ENCODE peak calls at places on chromosomes 6 and 20, in ten cellular contexts. One of them, this sample, is unnamed.

GRCh38 chr6:45084257-45084656 is 243.9 kb upstream of the RUNX2 start:
- DNase-seq in AG10803: peak
- DNase-seq in AG09319: no peak
- DNase-seq in WTC11: no peak
- DNase-seq in fibroblast of mammary gland: peak
- DNase-seq in CD4-positive, alpha-beta T cell: no peak
- DNase-seq in progenitor cell of endocrine pancreas: no peak
- DNase-seq in heart right ventricle: no peak
- DNase-seq in cardiac fibroblast: peak
- DNase-seq in heart left ventricle: no peak
- DNase-seq in this sample: no peak

GRCh38 chr6:146267447-146267846 is 238.6 kb downstream of the GRM1 start:
- DNase-seq in fibroblast of mammary gland: no peak
- DNase-seq in WTC11: no peak
- DNase-seq in heart right ventricle: no peak
- DNase-seq in heart left ventricle: no peak
- DNase-seq in AG10803: no peak
- DNase-seq in progenitor cell of endocrine pancreas: no peak
- DNase-seq in cardiac fibroblast: no peak
- DNase-seq in CD4-positive, alpha-beta T cell: no peak
- DNase-seq in AG09319: no peak
- DNase-seq in this sample: no peak

GRCh38 chr20:13915244-13915643 is 75.2 kb downstream of the SEL1L2 start:
- DNase-seq in heart right ventricle: no peak
- DNase-seq in progenitor cell of endocrine pancreas: no peak
- DNase-seq in fibroblast of mammary gland: no peak
- DNase-seq in WTC11: no peak
- DNase-seq in AG09319: no peak
- DNase-seq in cardiac fibroblast: no peak
- DNase-seq in CD4-positive, alpha-beta T cell: no peak
- DNase-seq in heart left ventricle: no peak
- DNase-seq in AG10803: no peak
- DNase-seq in this sample: no peak

GRCh38 chr6:123802697-123803455 is 789 bp upstream of the NKAIN2 start:
- DNase-seq in fibroblast of mammary gland: peak
- DNase-seq in AG10803: peak
- DNase-seq in WTC11: peak
- DNase-seq in heart left ventricle: peak
- DNase-seq in AG09319: peak
- DNase-seq in progenitor cell of endocrine pancreas: peak
- DNase-seq in cardiac fibroblast: peak
- DNase-seq in heart right ventricle: peak
- DNase-seq in CD4-positive, alpha-beta T cell: peak
- DNase-seq in this sample: peak

GRCh38 chr6:127606131-127606562 is 29.2 kb downstream of the C6orf58 start:
- DNase-seq in WTC11: peak
- DNase-seq in cardiac fibroblast: peak
- DNase-seq in AG09319: peak
- DNase-seq in fibroblast of mammary gland: peak
- DNase-seq in heart right ventricle: no peak
- DNase-seq in progenitor cell of endocrine pancreas: no peak
- DNase-seq in CD4-positive, alpha-beta T cell: no peak
- DNase-seq in heart left ventricle: no peak
- DNase-seq in AG10803: peak
- DNase-seq in this sample: no peak

GRCh38 chr6:16969699-16970695 is 131.9 kb upstream of the STMND1 start:
- DNase-seq in heart left ventricle: no peak
- DNase-seq in fibroblast of mammary gland: peak
- DNase-seq in AG09319: peak
- DNase-seq in progenitor cell of endocrine pancreas: no peak
- DNase-seq in cardiac fibroblast: no peak
- DNase-seq in WTC11: no peak
- DNase-seq in CD4-positive, alpha-beta T cell: no peak
- DNase-seq in heart right ventricle: no peak
- DNase-seq in AG10803: peak
- DNase-seq in this sample: peak

GRCh38 chr20:48776306-48776705 is 51.5 kb downstream of the PREX1 start:
- DNase-seq in CD4-positive, alpha-beta T cell: no peak
- DNase-seq in WTC11: no peak
- DNase-seq in AG10803: peak
- DNase-seq in progenitor cell of endocrine pancreas: no peak
- DNase-seq in fibroblast of mammary gland: peak
- DNase-seq in AG09319: peak
- DNase-seq in heart right ventricle: no peak
- DNase-seq in heart left ventricle: no peak
- DNase-seq in cardiac fibroblast: peak
- DNase-seq in this sample: peak

GRCh38 chr6:44630125-44631028 is 242.9 kb downstream of the CDC5L start:
- DNase-seq in WTC11: peak
- DNase-seq in AG10803: peak
- DNase-seq in AG09319: no peak
- DNase-seq in heart left ventricle: no peak
- DNase-seq in heart right ventricle: no peak
- DNase-seq in cardiac fibroblast: peak
- DNase-seq in progenitor cell of endocrine pancreas: peak
- DNase-seq in CD4-positive, alpha-beta T cell: no peak
- DNase-seq in fibroblast of mammary gland: peak
- DNase-seq in this sample: no peak

GRCh38 chr6:150254671-150255228 is 111.9 kb downstream of the PPP1R14C start:
- DNase-seq in progenitor cell of endocrine pancreas: no peak
- DNase-seq in fibroblast of mammary gland: no peak
- DNase-seq in AG10803: no peak
- DNase-seq in cardiac fibroblast: peak
- DNase-seq in heart left ventricle: no peak
- DNase-seq in WTC11: no peak
- DNase-seq in CD4-positive, alpha-beta T cell: no peak
- DNase-seq in AG09319: no peak
- DNase-seq in heart right ventricle: no peak
- DNase-seq in this sample: no peak

GRCh38 chr6:5632348-5632935 is 371.1 kb downstream of the FARS2 start:
- DNase-seq in CD4-positive, alpha-beta T cell: no peak
- DNase-seq in WTC11: no peak
- DNase-seq in cardiac fibroblast: no peak
- DNase-seq in AG10803: no peak
- DNase-seq in fibroblast of mammary gland: peak
- DNase-seq in AG09319: no peak
- DNase-seq in progenitor cell of endocrine pancreas: no peak
- DNase-seq in heart left ventricle: no peak
- DNase-seq in heart right ventricle: no peak
- DNase-seq in this sample: no peak

GRCh38 chr6:29828471-29828797 is 809 bp downstream of the HLA-G start:
- DNase-seq in cardiac fibroblast: no peak
- DNase-seq in progenitor cell of endocrine pancreas: no peak
- DNase-seq in heart left ventricle: no peak
- DNase-seq in fibroblast of mammary gland: no peak
- DNase-seq in AG09319: no peak
- DNase-seq in CD4-positive, alpha-beta T cell: no peak
- DNase-seq in WTC11: peak
- DNase-seq in AG10803: no peak
- DNase-seq in heart right ventricle: no peak
- DNase-seq in this sample: no peak

GRCh38 chr6:18101271-18101670 is 21.2 kb downstream of the NHLRC1 start:
- DNase-seq in progenitor cell of endocrine pancreas: no peak
- DNase-seq in WTC11: no peak
- DNase-seq in cardiac fibroblast: peak
- DNase-seq in heart left ventricle: no peak
- DNase-seq in AG09319: no peak
- DNase-seq in CD4-positive, alpha-beta T cell: no peak
- DNase-seq in fibroblast of mammary gland: peak
- DNase-seq in heart right ventricle: no peak
- DNase-seq in AG10803: peak
- DNase-seq in this sample: peak

GRCh38 chr6:168072266-168072665 is 6.7 kb downstream of the FRMD1 start:
- DNase-seq in progenitor cell of endocrine pancreas: no peak
- DNase-seq in CD4-positive, alpha-beta T cell: no peak
- DNase-seq in AG09319: no peak
- DNase-seq in heart right ventricle: no peak
- DNase-seq in WTC11: no peak
- DNase-seq in heart left ventricle: no peak
- DNase-seq in AG10803: no peak
- DNase-seq in fibroblast of mammary gland: no peak
- DNase-seq in cardiac fibroblast: no peak
- DNase-seq in this sample: no peak

GRCh38 chr20:38321959-38322598 is 18.1 kb downstream of the BPI start:
- DNase-seq in cardiac fibroblast: peak
- DNase-seq in heart right ventricle: peak
- DNase-seq in CD4-positive, alpha-beta T cell: no peak
- DNase-seq in heart left ventricle: no peak
- DNase-seq in AG09319: peak
- DNase-seq in fibroblast of mammary gland: peak
- DNase-seq in AG10803: peak
- DNase-seq in WTC11: peak
- DNase-seq in progenitor cell of endocrine pancreas: no peak
- DNase-seq in this sample: no peak

GRCh38 chr6:118652051-118652699 is 784 bp upstream of the CEP85L start:
- DNase-seq in AG10803: no peak
- DNase-seq in WTC11: peak
- DNase-seq in CD4-positive, alpha-beta T cell: no peak
- DNase-seq in fibroblast of mammary gland: no peak
- DNase-seq in heart left ventricle: no peak
- DNase-seq in progenitor cell of endocrine pancreas: no peak
- DNase-seq in cardiac fibroblast: no peak
- DNase-seq in heart right ventricle: no peak
- DNase-seq in AG09319: no peak
- DNase-seq in this sample: no peak

GRCh38 chr6:115004982-115005381 is 662.2 kb upstream of the HS3ST5 start:
- DNase-seq in fibroblast of mammary gland: no peak
- DNase-seq in progenitor cell of endocrine pancreas: no peak
- DNase-seq in AG10803: no peak
- DNase-seq in CD4-positive, alpha-beta T cell: no peak
- DNase-seq in heart left ventricle: no peak
- DNase-seq in cardiac fibroblast: no peak
- DNase-seq in heart right ventricle: no peak
- DNase-seq in WTC11: no peak
- DNase-seq in AG09319: no peak
- DNase-seq in this sample: no peak

GRCh38 chr20:846894-847278 is 13.4 kb downstream of the FAM110A start:
- DNase-seq in cardiac fibroblast: no peak
- DNase-seq in AG09319: no peak
- DNase-seq in AG10803: no peak
- DNase-seq in WTC11: no peak
- DNase-seq in fibroblast of mammary gland: no peak
- DNase-seq in CD4-positive, alpha-beta T cell: no peak
- DNase-seq in progenitor cell of endocrine pancreas: no peak
- DNase-seq in heart left ventricle: no peak
- DNase-seq in heart right ventricle: no peak
- DNase-seq in this sample: no peak

GRCh38 chr6:156131221-156131903 is 645.8 kb upstream of the ARID1B start:
- DNase-seq in heart right ventricle: no peak
- DNase-seq in cardiac fibroblast: no peak
- DNase-seq in heart left ventricle: no peak
- DNase-seq in WTC11: no peak
- DNase-seq in AG09319: no peak
- DNase-seq in CD4-positive, alpha-beta T cell: no peak
- DNase-seq in progenitor cell of endocrine pancreas: no peak
- DNase-seq in AG10803: no peak
- DNase-seq in fibroblast of mammary gland: no peak
- DNase-seq in this sample: no peak

GRCh38 chr6:166008441-166009369 is 158.9 kb downstream of the TBXT start:
- DNase-seq in heart right ventricle: peak
- DNase-seq in fibroblast of mammary gland: peak
- DNase-seq in WTC11: peak
- DNase-seq in heart left ventricle: peak
- DNase-seq in progenitor cell of endocrine pancreas: peak
- DNase-seq in cardiac fibroblast: peak
- DNase-seq in AG10803: peak
- DNase-seq in CD4-positive, alpha-beta T cell: no peak
- DNase-seq in AG09319: no peak
- DNase-seq in this sample: no peak
- TF ChIP-seq CTCF in heart right ventricle: no peak
- TF ChIP-seq CTCF in fibroblast of mammary gland: no peak
- TF ChIP-seq CTCF in WTC11: no peak
- TF ChIP-seq CTCF in heart left ventricle: no peak
- TF ChIP-seq CTCF in progenitor cell of endocrine pancreas: peak
- TF ChIP-seq CTCF in cardiac fibroblast: no peak
- TF ChIP-seq CTCF in AG10803: peak
- TF ChIP-seq CTCF in CD4-positive, alpha-beta T cell: no peak
- TF ChIP-seq CTCF in AG09319: peak
- TF ChIP-seq CTCF in this sample: no peak

GRCh38 chr6:165664553-165665383 is 1.7 kb upstream of the PDE10A start:
- DNase-seq in CD4-positive, alpha-beta T cell: no peak
- DNase-seq in fibroblast of mammary gland: no peak
- DNase-seq in AG10803: no peak
- DNase-seq in cardiac fibroblast: peak
- DNase-seq in progenitor cell of endocrine pancreas: no peak
- DNase-seq in AG09319: no peak
- DNase-seq in heart left ventricle: no peak
- DNase-seq in WTC11: no peak
- DNase-seq in heart right ventricle: no peak
- DNase-seq in this sample: no peak
- TF ChIP-seq CTCF in CD4-positive, alpha-beta T cell: no peak
- TF ChIP-seq CTCF in fibroblast of mammary gland: no peak
- TF ChIP-seq CTCF in AG10803: no peak
- TF ChIP-seq CTCF in cardiac fibroblast: peak
- TF ChIP-seq CTCF in progenitor cell of endocrine pancreas: peak
- TF ChIP-seq CTCF in AG09319: no peak
- TF ChIP-seq CTCF in heart left ventricle: no peak
- TF ChIP-seq CTCF in WTC11: no peak
- TF ChIP-seq CTCF in heart right ventricle: no peak
- TF ChIP-seq CTCF in this sample: no peak

GRCh38 chr6:159789377-159790148 is at the start of gene TCP1:
- DNase-seq in heart right ventricle: peak
- DNase-seq in progenitor cell of endocrine pancreas: peak
- DNase-seq in AG10803: peak
- DNase-seq in fibroblast of mammary gland: peak
- DNase-seq in cardiac fibroblast: peak
- DNase-seq in AG09319: peak
- DNase-seq in heart left ventricle: peak
- DNase-seq in CD4-positive, alpha-beta T cell: peak
- DNase-seq in WTC11: peak
- DNase-seq in this sample: peak
- TF ChIP-seq CTCF in heart right ventricle: no peak
- TF ChIP-seq CTCF in progenitor cell of endocrine pancreas: no peak
- TF ChIP-seq CTCF in AG10803: no peak
- TF ChIP-seq CTCF in fibroblast of mammary gland: no peak
- TF ChIP-seq CTCF in cardiac fibroblast: no peak
- TF ChIP-seq CTCF in AG09319: no peak
- TF ChIP-seq CTCF in heart left ventricle: no peak
- TF ChIP-seq CTCF in CD4-positive, alpha-beta T cell: no peak
- TF ChIP-seq CTCF in WTC11: no peak
- TF ChIP-seq CTCF in this sample: no peak

DNA sequence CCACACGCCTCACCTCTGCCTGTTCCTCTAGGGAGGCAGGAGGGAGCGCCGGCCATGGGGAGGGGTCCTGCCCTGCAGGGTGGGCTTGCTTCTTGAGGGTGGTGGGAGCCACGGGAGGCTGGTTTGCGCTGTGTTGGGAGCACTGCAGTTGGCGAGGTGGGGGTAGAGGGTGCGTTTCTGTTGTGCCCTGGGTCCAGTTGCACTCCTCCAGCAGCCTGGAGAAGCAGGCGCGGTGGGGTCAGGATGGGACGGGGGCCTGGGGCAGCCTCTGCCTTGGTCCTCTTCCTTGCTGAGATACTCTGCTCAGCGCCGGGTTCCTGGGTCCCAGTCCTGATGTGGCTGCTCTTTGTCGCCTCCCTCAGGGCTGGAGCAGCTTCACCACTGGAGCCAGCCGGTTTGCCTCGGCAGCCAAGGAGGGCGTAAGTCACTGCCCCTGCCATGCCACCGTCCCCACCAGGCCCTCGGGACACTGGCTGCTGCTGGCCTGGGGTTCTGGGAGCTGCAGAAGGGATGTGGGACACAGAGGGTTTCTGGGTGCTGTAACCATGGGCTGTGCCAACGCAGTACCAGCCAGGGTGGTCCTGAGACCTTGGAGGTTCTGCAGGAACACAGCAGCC is 8.4 kb downstream of the ARFGAP1 start:
- DNase-seq in heart right ventricle: no peak
- DNase-seq in heart left ventricle: peak
- DNase-seq in progenitor cell of endocrine pancreas: no peak
- DNase-seq in fibroblast of mammary gland: no peak
- DNase-seq in CD4-positive, alpha-beta T cell: no peak
- DNase-seq in cardiac fibroblast: no peak
- DNase-seq in WTC11: peak
- DNase-seq in AG09319: no peak
- DNase-seq in AG10803: no peak
- DNase-seq in this sample: no peak
- TF ChIP-seq CTCF in heart right ventricle: no peak
- TF ChIP-seq CTCF in heart left ventricle: no peak
- TF ChIP-seq CTCF in progenitor cell of endocrine pancreas: peak
- TF ChIP-seq CTCF in fibroblast of mammary gland: peak
- TF ChIP-seq CTCF in CD4-positive, alpha-beta T cell: no peak
- TF ChIP-seq CTCF in cardiac fibroblast: peak
- TF ChIP-seq CTCF in WTC11: peak
- TF ChIP-seq CTCF in AG09319: peak
- TF ChIP-seq CTCF in AG10803: peak
- TF ChIP-seq CTCF in this sample: peak

This sample was measured in BJ.